ENCODE peak calls at places on chromosomes 6 and 20, in seven cellular contexts. One of them, this sample, is unnamed.

GRCh38 chr6:128491643-128492206 is 28.7 kb downstream of the PTPRK start:
- DNase-seq in PC-3: peak; percentile 37
- DNase-seq in activated T-cell treated with anti-CD3 and anti-CD28 coated beads for 1 hour: no peak
- DNase-seq in HCEC 1CT: peak; percentile 65
- DNase-seq in HFF-Myc: no peak
- DNase-seq in progenitor cell of endocrine pancreas: no peak
- DNase-seq in neuronal stem cell: no peak
- DNase-seq in this sample: no peak

GRCh38 chr6:21836292-21836691 is 242.7 kb downstream of the SOX4 start:
- DNase-seq in activated T-cell treated with anti-CD3 and anti-CD28 coated beads for 1 hour: no peak
- DNase-seq in neuronal stem cell: no peak
- DNase-seq in PC-3: no peak
- DNase-seq in HFF-Myc: no peak
- DNase-seq in HCEC 1CT: no peak
- DNase-seq in progenitor cell of endocrine pancreas: no peak
- DNase-seq in this sample: no peak

GRCh38 chr6:17705778-17706579 is 746 bp downstream of the NUP153 start:
- DNase-seq in HFF-Myc: no peak
- DNase-seq in progenitor cell of endocrine pancreas: peak; percentile 58
- DNase-seq in HCEC 1CT: peak; percentile 61
- DNase-seq in PC-3: peak; percentile 65
- DNase-seq in neuronal stem cell: peak; percentile 69
- DNase-seq in activated T-cell treated with anti-CD3 and anti-CD28 coated beads for 1 hour: peak; percentile 73
- DNase-seq in this sample: no peak

GRCh38 chr6:152161501-152161900 is 354.0 kb downstream of the ESR1 start:
- DNase-seq in neuronal stem cell: no peak
- DNase-seq in HFF-Myc: no peak
- DNase-seq in HCEC 1CT: peak; percentile 34
- DNase-seq in activated T-cell treated with anti-CD3 and anti-CD28 coated beads for 1 hour: no peak
- DNase-seq in progenitor cell of endocrine pancreas: no peak
- DNase-seq in PC-3: peak; percentile 16
- DNase-seq in this sample: no peak

GRCh38 chr6:88422831-88423230 is 256.7 kb upstream of the CNR1 start:
- DNase-seq in neuronal stem cell: no peak
- DNase-seq in HCEC 1CT: no peak
- DNase-seq in progenitor cell of endocrine pancreas: no peak
- DNase-seq in PC-3: peak; percentile 7
- DNase-seq in activated T-cell treated with anti-CD3 and anti-CD28 coated beads for 1 hour: no peak
- DNase-seq in HFF-Myc: no peak
- DNase-seq in this sample: no peak

GRCh38 chr6:158938220-158938619 is 61.8 kb downstream of the RSPH3 start:
- DNase-seq in neuronal stem cell: no peak
- DNase-seq in progenitor cell of endocrine pancreas: no peak
- DNase-seq in activated T-cell treated with anti-CD3 and anti-CD28 coated beads for 1 hour: no peak
- DNase-seq in HCEC 1CT: no peak
- DNase-seq in HFF-Myc: no peak
- DNase-seq in PC-3: no peak
- DNase-seq in this sample: no peak

GRCh38 chr6:123715243-123715863 is 78.6 kb upstream of the TRDN start:
- DNase-seq in HFF-Myc: no peak
- DNase-seq in neuronal stem cell: peak; percentile 31
- DNase-seq in progenitor cell of endocrine pancreas: no peak
- DNase-seq in PC-3: peak; percentile 28
- DNase-seq in activated T-cell treated with anti-CD3 and anti-CD28 coated beads for 1 hour: no peak
- DNase-seq in HCEC 1CT: no peak
- DNase-seq in this sample: no peak

GRCh38 chr6:131381052-131381451 is 192.0 kb upstream of the ARG1 start:
- DNase-seq in neuronal stem cell: no peak
- DNase-seq in HCEC 1CT: no peak
- DNase-seq in HFF-Myc: peak; percentile 49
- DNase-seq in activated T-cell treated with anti-CD3 and anti-CD28 coated beads for 1 hour: no peak
- DNase-seq in progenitor cell of endocrine pancreas: no peak
- DNase-seq in PC-3: no peak
- DNase-seq in this sample: no peak

GRCh38 chr6:165605182-165605875 is 57.7 kb downstream of the PDE10A start:
- DNase-seq in activated T-cell treated with anti-CD3 and anti-CD28 coated beads for 1 hour: no peak
- DNase-seq in HFF-Myc: no peak
- DNase-seq in HCEC 1CT: no peak
- DNase-seq in neuronal stem cell: no peak
- DNase-seq in progenitor cell of endocrine pancreas: no peak
- DNase-seq in PC-3: no peak
- DNase-seq in this sample: no peak

GRCh38 chr6:109019911-109020310 is 74.7 kb downstream of the SESN1 start:
- DNase-seq in HCEC 1CT: no peak
- DNase-seq in progenitor cell of endocrine pancreas: no peak
- DNase-seq in activated T-cell treated with anti-CD3 and anti-CD28 coated beads for 1 hour: no peak
- DNase-seq in HFF-Myc: no peak
- DNase-seq in PC-3: no peak
- DNase-seq in neuronal stem cell: no peak
- DNase-seq in this sample: no peak

GRCh38 chr6:101741474-101742171 is 348.1 kb downstream of the GRIK2 start:
- DNase-seq in activated T-cell treated with anti-CD3 and anti-CD28 coated beads for 1 hour: no peak
- DNase-seq in HFF-Myc: no peak
- DNase-seq in PC-3: no peak
- DNase-seq in progenitor cell of endocrine pancreas: no peak
- DNase-seq in HCEC 1CT: no peak
- DNase-seq in neuronal stem cell: no peak
- DNase-seq in this sample: no peak

GRCh38 chr20:50916257-50916656 is 15.0 kb downstream of the ADNP start:
- DNase-seq in HCEC 1CT: peak; percentile 75
- DNase-seq in neuronal stem cell: no peak
- DNase-seq in progenitor cell of endocrine pancreas: no peak
- DNase-seq in PC-3: peak; percentile 20
- DNase-seq in HFF-Myc: no peak
- DNase-seq in activated T-cell treated with anti-CD3 and anti-CD28 coated beads for 1 hour: no peak
- DNase-seq in this sample: no peak

GRCh38 chr20:34195355-34195754 is 45.9 kb upstream of the ASIP start:
- DNase-seq in HCEC 1CT: no peak
- DNase-seq in PC-3: no peak
- DNase-seq in neuronal stem cell: no peak
- DNase-seq in HFF-Myc: no peak
- DNase-seq in progenitor cell of endocrine pancreas: no peak
- DNase-seq in activated T-cell treated with anti-CD3 and anti-CD28 coated beads for 1 hour: no peak
- DNase-seq in this sample: no peak

GRCh38 chr6:152815230-152815922 is 64.8 kb downstream of the VIP start:
- DNase-seq in HCEC 1CT: no peak
- DNase-seq in progenitor cell of endocrine pancreas: no peak
- DNase-seq in activated T-cell treated with anti-CD3 and anti-CD28 coated beads for 1 hour: no peak
- DNase-seq in neuronal stem cell: no peak
- DNase-seq in HFF-Myc: no peak
- DNase-seq in PC-3: no peak
- DNase-seq in this sample: no peak

GRCh38 chr20:51211191-51211590 is 188.3 kb upstream of the KCNG1 start:
- DNase-seq in activated T-cell treated with anti-CD3 and anti-CD28 coated beads for 1 hour: no peak
- DNase-seq in PC-3: no peak
- DNase-seq in HFF-Myc: no peak
- DNase-seq in HCEC 1CT: no peak
- DNase-seq in progenitor cell of endocrine pancreas: no peak
- DNase-seq in neuronal stem cell: no peak
- DNase-seq in this sample: no peak

GRCh38 chr20:33992145-33992922 is 1.4 kb upstream of the RALY start:
- DNase-seq in neuronal stem cell: no peak
- DNase-seq in progenitor cell of endocrine pancreas: no peak
- DNase-seq in activated T-cell treated with anti-CD3 and anti-CD28 coated beads for 1 hour: no peak
- DNase-seq in HFF-Myc: no peak
- DNase-seq in HCEC 1CT: no peak
- DNase-seq in PC-3: no peak
- DNase-seq in this sample: no peak

GRCh38 chr6:43290905-43291355 is 7.1 kb upstream of the SLC22A7 start:
- DNase-seq in HFF-Myc: no peak
- DNase-seq in progenitor cell of endocrine pancreas: no peak
- DNase-seq in HCEC 1CT: no peak
- DNase-seq in neuronal stem cell: no peak
- DNase-seq in activated T-cell treated with anti-CD3 and anti-CD28 coated beads for 1 hour: no peak
- DNase-seq in PC-3: no peak
- DNase-seq in this sample: no peak

GRCh38 chr20:10316582-10316981 is 98.0 kb downstream of the SNAP25 start:
- DNase-seq in activated T-cell treated with anti-CD3 and anti-CD28 coated beads for 1 hour: no peak
- DNase-seq in neuronal stem cell: no peak
- DNase-seq in HCEC 1CT: no peak
- DNase-seq in HFF-Myc: no peak
- DNase-seq in progenitor cell of endocrine pancreas: no peak
- DNase-seq in PC-3: peak; percentile 57
- DNase-seq in this sample: no peak

GRCh38 chr20:55684578-55684977 is 320.7 kb downstream of the CBLN4 start:
- DNase-seq in PC-3: no peak
- DNase-seq in HFF-Myc: no peak
- DNase-seq in neuronal stem cell: no peak
- DNase-seq in HCEC 1CT: no peak
- DNase-seq in progenitor cell of endocrine pancreas: no peak
- DNase-seq in activated T-cell treated with anti-CD3 and anti-CD28 coated beads for 1 hour: no peak
- DNase-seq in this sample: no peak

GRCh38 chr6:133240511-133241087 is 558 bp upstream of the EYA4 start:
- DNase-seq in HCEC 1CT: peak; percentile 76
- DNase-seq in PC-3: peak; percentile 55
- DNase-seq in neuronal stem cell: peak; percentile 54
- DNase-seq in activated T-cell treated with anti-CD3 and anti-CD28 coated beads for 1 hour: no peak
- DNase-seq in HFF-Myc: no peak
- DNase-seq in progenitor cell of endocrine pancreas: peak; percentile 26
- DNase-seq in this sample: no peak

GRCh38 chr6:116010400-116011095 is 50.1 kb downstream of the FRK start:
- DNase-seq in activated T-cell treated with anti-CD3 and anti-CD28 coated beads for 1 hour: peak; percentile 31
- DNase-seq in HCEC 1CT: peak; percentile 58
- DNase-seq in PC-3: peak; percentile 80
- DNase-seq in neuronal stem cell: peak; percentile 39
- DNase-seq in progenitor cell of endocrine pancreas: peak; percentile 27
- DNase-seq in HFF-Myc: peak; percentile 25
- DNase-seq in this sample: no peak

GRCh38 chr20:17558154-17558940 is 11.5 kb upstream of the DSTN start:
- DNase-seq in HFF-Myc: peak; percentile 80
- DNase-seq in PC-3: peak; percentile 95
- DNase-seq in neuronal stem cell: no peak
- DNase-seq in progenitor cell of endocrine pancreas: no peak
- DNase-seq in activated T-cell treated with anti-CD3 and anti-CD28 coated beads for 1 hour: no peak
- DNase-seq in HCEC 1CT: peak; percentile 93
- DNase-seq in this sample: peak; percentile 64

This sample was measured in iPS DF 19.7.